ENCODE peak calls at places on chromosomes 5 and 9, in seven cellular contexts. One of them, this sample, is unnamed.
A peak's percentile ranks its signal among the peaks of the same experiment; 100 is the strongest.

GRCh38 chr5:56683281-56683680 is 132.1 kb upstream of the MAP3K1 start:
- DNase-seq in CD8-positive, alpha-beta T cell: no peak
- DNase-seq in Panc1: no peak
- DNase-seq in pancreas: no peak
- DNase-seq in brain microvascular endothelial cell: no peak
- DNase-seq in left ventricle myocardium inferior: no peak
- DNase-seq in GM23248: no peak
- DNase-seq in this sample: no peak

GRCh38 chr5:123700624-123701023 is 188.6 kb downstream of the CSNK1G3 start:
- DNase-seq in CD8-positive, alpha-beta T cell: no peak
- DNase-seq in Panc1: peak; percentile 63
- DNase-seq in pancreas: no peak
- DNase-seq in brain microvascular endothelial cell: peak; percentile 98
- DNase-seq in left ventricle myocardium inferior: no peak
- DNase-seq in GM23248: peak; percentile 97
- DNase-seq in this sample: peak; percentile 72

GRCh38 chr9:91589101-91589553 is 165.5 kb upstream of the NFIL3 start:
- DNase-seq in CD8-positive, alpha-beta T cell: no peak
- DNase-seq in Panc1: no peak
- DNase-seq in pancreas: peak; percentile 17
- DNase-seq in brain microvascular endothelial cell: peak; percentile 65
- DNase-seq in left ventricle myocardium inferior: peak; percentile 35
- DNase-seq in GM23248: peak; percentile 55
- DNase-seq in this sample: no peak

GRCh38 chr5:143108498-143109128 is 294.9 kb downstream of the NR3C1 start:
- DNase-seq in CD8-positive, alpha-beta T cell: no peak
- DNase-seq in Panc1: no peak
- DNase-seq in pancreas: peak; percentile 68
- DNase-seq in brain microvascular endothelial cell: no peak
- DNase-seq in left ventricle myocardium inferior: peak; percentile 62
- DNase-seq in GM23248: no peak
- DNase-seq in this sample: no peak

GRCh38 chr5:172541764-172542120 is 87.4 kb upstream of the SH3PXD2B start:
- DNase-seq in CD8-positive, alpha-beta T cell: no peak
- DNase-seq in Panc1: no peak
- DNase-seq in pancreas: no peak
- DNase-seq in brain microvascular endothelial cell: no peak
- DNase-seq in left ventricle myocardium inferior: no peak
- DNase-seq in GM23248: no peak
- DNase-seq in this sample: no peak

GRCh38 chr9:34956648-34957047 is 1.4 kb upstream of the PHF24 start:
- DNase-seq in CD8-positive, alpha-beta T cell: no peak
- DNase-seq in Panc1: no peak
- DNase-seq in pancreas: no peak
- DNase-seq in brain microvascular endothelial cell: no peak
- DNase-seq in left ventricle myocardium inferior: no peak
- DNase-seq in GM23248: no peak
- DNase-seq in this sample: no peak

GRCh38 chr9:127336708-127337352 is 60.1 kb upstream of the SLC2A8 start:
- DNase-seq in CD8-positive, alpha-beta T cell: no peak
- DNase-seq in Panc1: peak; percentile 76
- DNase-seq in pancreas: peak; percentile 77
- DNase-seq in brain microvascular endothelial cell: peak; percentile 95
- DNase-seq in left ventricle myocardium inferior: peak; percentile 79
- DNase-seq in GM23248: peak; percentile 97
- DNase-seq in this sample: peak; percentile 44

GRCh38 chr5:179302499-179303185 is 42.6 kb downstream of the ADAMTS2 start:
- DNase-seq in CD8-positive, alpha-beta T cell: no peak
- DNase-seq in Panc1: no peak
- DNase-seq in pancreas: no peak
- DNase-seq in brain microvascular endothelial cell: peak; percentile 37
- DNase-seq in left ventricle myocardium inferior: no peak
- DNase-seq in GM23248: no peak
- DNase-seq in this sample: no peak

GRCh38 chr5:176578391-176578808 is 29.3 kb downstream of the CDHR2 start:
- DNase-seq in CD8-positive, alpha-beta T cell: peak; percentile 46
- DNase-seq in Panc1: no peak
- DNase-seq in pancreas: peak; percentile 77
- DNase-seq in brain microvascular endothelial cell: no peak
- DNase-seq in left ventricle myocardium inferior: peak; percentile 23
- DNase-seq in GM23248: peak; percentile 53
- DNase-seq in this sample: peak; percentile 51

GRCh38 chr9:126122901-126123616 is 203.6 kb upstream of the MVB12B start:
- DNase-seq in CD8-positive, alpha-beta T cell: no peak
- DNase-seq in Panc1: no peak
- DNase-seq in pancreas: no peak
- DNase-seq in brain microvascular endothelial cell: no peak
- DNase-seq in left ventricle myocardium inferior: no peak
- DNase-seq in GM23248: no peak
- DNase-seq in this sample: no peak

GRCh38 chr5:174489233-174489632 is 235.1 kb upstream of the MSX2 start:
- DNase-seq in CD8-positive, alpha-beta T cell: no peak
- DNase-seq in Panc1: no peak
- DNase-seq in pancreas: no peak
- DNase-seq in brain microvascular endothelial cell: no peak
- DNase-seq in left ventricle myocardium inferior: no peak
- DNase-seq in GM23248: no peak
- DNase-seq in this sample: no peak

GRCh38 chr9:69317081-69317480 is 7.9 kb upstream of the ENTREP1 start:
- DNase-seq in CD8-positive, alpha-beta T cell: no peak
- DNase-seq in Panc1: no peak
- DNase-seq in pancreas: no peak
- DNase-seq in brain microvascular endothelial cell: peak; percentile 25
- DNase-seq in left ventricle myocardium inferior: no peak
- DNase-seq in GM23248: no peak
- DNase-seq in this sample: peak; percentile 27

GRCh38 chr9:107491081-107492053 is 1.8 kb upstream of the KLF4 start:
- DNase-seq in CD8-positive, alpha-beta T cell: no peak
- DNase-seq in Panc1: no peak
- DNase-seq in pancreas: peak; percentile 18
- DNase-seq in brain microvascular endothelial cell: no peak
- DNase-seq in left ventricle myocardium inferior: peak; percentile 34
- DNase-seq in GM23248: peak; percentile 53
- DNase-seq in this sample: no peak

GRCh38 chr5:93100433-93100832 is 480.6 kb downstream of the NR2F1-AS1 start:
- DNase-seq in CD8-positive, alpha-beta T cell: no peak
- DNase-seq in Panc1: no peak
- DNase-seq in pancreas: no peak
- DNase-seq in brain microvascular endothelial cell: peak; percentile 66
- DNase-seq in left ventricle myocardium inferior: no peak
- DNase-seq in GM23248: peak; percentile 68
- DNase-seq in this sample: no peak

GRCh38 chr5:32753765-32754164 is 42.6 kb downstream of the NPR3 start:
- DNase-seq in CD8-positive, alpha-beta T cell: no peak
- DNase-seq in Panc1: peak; percentile 28
- DNase-seq in pancreas: no peak
- DNase-seq in brain microvascular endothelial cell: peak; percentile 6
- DNase-seq in left ventricle myocardium inferior: no peak
- DNase-seq in GM23248: peak; percentile 39
- DNase-seq in this sample: no peak

GRCh38 chr9:77708416-77708815 is 60.3 kb upstream of the GNA14 start:
- DNase-seq in CD8-positive, alpha-beta T cell: no peak
- DNase-seq in Panc1: no peak
- DNase-seq in pancreas: no peak
- DNase-seq in brain microvascular endothelial cell: peak; percentile 41
- DNase-seq in left ventricle myocardium inferior: no peak
- DNase-seq in GM23248: peak; percentile 63
- DNase-seq in this sample: no peak

GRCh38 chr9:91682806-91683205 is 259.2 kb upstream of the NFIL3 start:
- DNase-seq in CD8-positive, alpha-beta T cell: no peak
- DNase-seq in Panc1: no peak
- DNase-seq in pancreas: no peak
- DNase-seq in brain microvascular endothelial cell: peak; percentile 85
- DNase-seq in left ventricle myocardium inferior: no peak
- DNase-seq in GM23248: peak; percentile 93
- DNase-seq in this sample: peak; percentile 45

GRCh38 chr5:127203818-127204217 is 86.8 kb upstream of the MEGF10 start:
- DNase-seq in CD8-positive, alpha-beta T cell: no peak
- DNase-seq in Panc1: no peak
- DNase-seq in pancreas: no peak
- DNase-seq in brain microvascular endothelial cell: peak; percentile 54
- DNase-seq in left ventricle myocardium inferior: no peak
- DNase-seq in GM23248: peak; percentile 64
- DNase-seq in this sample: no peak

GRCh38 chr9:15282567-15282966 is 24.4 kb downstream of the TTC39B start:
- DNase-seq in CD8-positive, alpha-beta T cell: no peak
- DNase-seq in Panc1: no peak
- DNase-seq in pancreas: no peak
- DNase-seq in brain microvascular endothelial cell: no peak
- DNase-seq in left ventricle myocardium inferior: no peak
- DNase-seq in GM23248: no peak
- DNase-seq in this sample: no peak

GRCh38 chr9:130908129-130908877 is 11.7 kb upstream of the QRFP start:
- DNase-seq in CD8-positive, alpha-beta T cell: peak; percentile 8
- DNase-seq in Panc1: no peak
- DNase-seq in pancreas: no peak
- DNase-seq in brain microvascular endothelial cell: no peak
- DNase-seq in left ventricle myocardium inferior: no peak
- DNase-seq in GM23248: no peak
- DNase-seq in this sample: no peak

GRCh38 chr9:103757062-103757461 is 337.0 kb upstream of the SMC2 start:
- DNase-seq in CD8-positive, alpha-beta T cell: no peak
- DNase-seq in Panc1: no peak
- DNase-seq in pancreas: no peak
- DNase-seq in brain microvascular endothelial cell: no peak
- DNase-seq in left ventricle myocardium inferior: no peak
- DNase-seq in GM23248: no peak
- DNase-seq in this sample: no peak

GRCh38 chr9:114093031-114093471 is 6.0 kb downstream of the KIF12 start:
- DNase-seq in CD8-positive, alpha-beta T cell: no peak
- DNase-seq in Panc1: no peak
- DNase-seq in pancreas: no peak
- DNase-seq in brain microvascular endothelial cell: no peak
- DNase-seq in left ventricle myocardium inferior: no peak
- DNase-seq in GM23248: no peak
- DNase-seq in this sample: no peak
- H3K27ac ChIP-seq in CD8-positive, alpha-beta T cell: no peak overlapping the region
- H3K27ac ChIP-seq in Panc1: no peak overlapping the region
- H3K27ac ChIP-seq in pancreas: no peak overlapping the region
- H3K27ac ChIP-seq in brain microvascular endothelial cell: no peak overlapping the region
- H3K27ac ChIP-seq in left ventricle myocardium inferior: no peak overlapping the region
- H3K27ac ChIP-seq in GM23248: no peak overlapping the region
- H3K27ac ChIP-seq in this sample: no peak overlapping the region

GRCh38 chr9:2570615-2571479 is 50.7 kb upstream of the VLDLR start:
- DNase-seq in CD8-positive, alpha-beta T cell: no peak
- DNase-seq in Panc1: no peak
- DNase-seq in pancreas: peak; percentile 93
- DNase-seq in brain microvascular endothelial cell: peak; percentile 74
- DNase-seq in left ventricle myocardium inferior: peak; percentile 93
- DNase-seq in GM23248: peak; percentile 45
- DNase-seq in this sample: peak; percentile 31

GRCh38 chr9:2568689-2569088 is 52.9 kb upstream of the VLDLR start:
- DNase-seq in CD8-positive, alpha-beta T cell: no peak
- DNase-seq in Panc1: no peak
- DNase-seq in pancreas: no peak
- DNase-seq in brain microvascular endothelial cell: no peak
- DNase-seq in left ventricle myocardium inferior: no peak
- DNase-seq in GM23248: no peak
- DNase-seq in this sample: no peak

GRCh38 chr9:2560175-2560574 is 61.4 kb upstream of the VLDLR start:
- DNase-seq in CD8-positive, alpha-beta T cell: no peak
- DNase-seq in Panc1: no peak
- DNase-seq in pancreas: no peak
- DNase-seq in brain microvascular endothelial cell: no peak
- DNase-seq in left ventricle myocardium inferior: no peak
- DNase-seq in GM23248: peak; percentile 1
- DNase-seq in this sample: no peak

GRCh38 chr9:2567922-2568321 is 53.7 kb upstream of the VLDLR start:
- DNase-seq in CD8-positive, alpha-beta T cell: no peak
- DNase-seq in Panc1: no peak
- DNase-seq in pancreas: no peak
- DNase-seq in brain microvascular endothelial cell: no peak
- DNase-seq in left ventricle myocardium inferior: no peak
- DNase-seq in GM23248: peak; percentile 47
- DNase-seq in this sample: no peak

DNA sequence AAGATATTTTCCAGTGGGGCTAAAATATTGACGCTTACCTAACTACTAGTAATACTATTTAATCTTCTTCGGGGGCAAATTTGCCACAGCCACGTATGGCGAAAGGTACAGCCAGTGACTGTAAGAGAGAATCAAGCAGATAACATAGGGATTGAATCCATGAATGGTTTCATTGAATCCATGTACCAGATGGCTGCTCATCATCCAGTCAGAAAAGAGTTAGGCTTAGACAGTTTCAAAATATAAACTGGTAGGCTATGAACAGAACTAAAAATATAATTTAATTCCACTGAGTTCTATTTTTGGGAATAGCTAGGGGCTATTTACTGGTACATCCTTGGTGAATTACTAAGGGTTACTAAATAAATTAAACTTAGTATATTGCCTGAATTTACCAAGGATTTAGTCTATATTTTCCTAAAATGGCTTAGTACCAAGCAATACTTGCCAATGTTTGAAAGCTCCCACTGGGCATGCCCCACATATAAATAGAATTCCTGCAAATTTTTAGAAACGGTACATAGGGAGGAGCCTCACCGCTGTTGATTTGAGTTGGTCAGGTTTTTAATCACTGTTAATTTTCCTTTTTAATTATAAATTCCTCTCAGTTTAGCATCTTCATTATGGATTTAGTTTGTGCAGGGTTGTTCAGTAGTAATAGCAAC is 55.8 kb upstream of the VLDLR start:
- DNase-seq in CD8-positive, alpha-beta T cell: no peak
- DNase-seq in Panc1: no peak
- DNase-seq in pancreas: no peak
- DNase-seq in brain microvascular endothelial cell: no peak
- DNase-seq in left ventricle myocardium inferior: no peak
- DNase-seq in GM23248: no peak
- DNase-seq in this sample: no peak
- H3K27ac ChIP-seq in CD8-positive, alpha-beta T cell: no peak overlapping the region
- H3K27ac ChIP-seq in Panc1: no peak overlapping the region
- H3K27ac ChIP-seq in pancreas: no peak overlapping the region
- H3K27ac ChIP-seq in brain microvascular endothelial cell: no peak overlapping the region
- H3K27ac ChIP-seq in left ventricle myocardium inferior: peak overlapping the region; percentile 56
- H3K27ac ChIP-seq in GM23248: no peak overlapping the region
- H3K27ac ChIP-seq in this sample: no peak overlapping the region

DNA sequence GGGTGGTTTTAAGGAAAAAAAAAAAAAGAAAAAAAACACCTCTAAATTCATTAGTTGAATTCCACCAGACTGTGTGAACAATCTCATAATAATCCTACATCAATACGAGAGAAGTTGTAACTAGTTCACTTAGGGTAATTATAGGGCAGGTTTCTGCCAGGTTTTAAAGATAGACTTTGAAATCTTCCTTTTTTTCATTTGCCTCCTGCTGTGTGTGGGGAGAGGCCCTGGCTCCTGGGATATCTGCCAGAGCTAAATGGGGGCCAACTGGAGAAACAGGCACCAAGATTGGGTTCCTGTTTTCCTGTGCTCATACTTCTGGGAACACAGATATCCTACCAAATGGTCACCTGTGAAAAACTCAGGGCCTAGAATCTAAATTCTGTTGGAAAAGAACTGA is 42.3 kb downstream of the SH3RF2 start:
- DNase-seq in CD8-positive, alpha-beta T cell: no peak
- DNase-seq in Panc1: no peak
- DNase-seq in pancreas: peak; percentile 40
- DNase-seq in brain microvascular endothelial cell: no peak
- DNase-seq in left ventricle myocardium inferior: no peak
- DNase-seq in GM23248: no peak
- DNase-seq in this sample: no peak
- H3K27ac ChIP-seq in CD8-positive, alpha-beta T cell: no peak overlapping the region
- H3K27ac ChIP-seq in Panc1: peak overlapping the region; percentile 57
- H3K27ac ChIP-seq in pancreas: peak overlapping the region; percentile 13
- H3K27ac ChIP-seq in brain microvascular endothelial cell: no peak overlapping the region
- H3K27ac ChIP-seq in left ventricle myocardium inferior: peak overlapping the region; percentile 54
- H3K27ac ChIP-seq in GM23248: no peak overlapping the region
- H3K27ac ChIP-seq in this sample: no peak overlapping the region

GRCh38 chr5:57858905-57859304 is 376.3 kb upstream of the ACTBL2 start:
- DNase-seq in CD8-positive, alpha-beta T cell: no peak
- DNase-seq in Panc1: no peak
- DNase-seq in pancreas: no peak
- DNase-seq in brain microvascular endothelial cell: no peak
- DNase-seq in left ventricle myocardium inferior: no peak
- DNase-seq in GM23248: no peak
- DNase-seq in this sample: no peak
- H3K27ac ChIP-seq in CD8-positive, alpha-beta T cell: no peak overlapping the region
- H3K27ac ChIP-seq in Panc1: no peak overlapping the region
- H3K27ac ChIP-seq in pancreas: no peak overlapping the region
- H3K27ac ChIP-seq in brain microvascular endothelial cell: no peak overlapping the region
- H3K27ac ChIP-seq in left ventricle myocardium inferior: no peak overlapping the region
- H3K27ac ChIP-seq in GM23248: no peak overlapping the region
- H3K27ac ChIP-seq in this sample: no peak overlapping the region

This sample was measured in epithelial cell of prostate.